ENCODE peak calls at places on chromosomes 13 and 19, in ten cellular contexts. I, H, L, Z, V, P, K, A, Q and O are unnamed samples.
A peak's percentile ranks its signal among the peaks of the same experiment; 100 is the strongest.

GRCh38 chr13:44219808-44220544 is 153.6 kb upstream of the SERP2 start:
- DNase-seq in Z (no peak), H (peak; percentile 61), P (no peak), I (no peak), V (no peak), K (no peak), A (no peak), Q (no peak), L (no peak), O (no peak)

GRCh38 chr19:1811942-1812425 is at the start of gene ATP8B3:
- DNase-seq in I (no peak), Z (no peak), L (no peak), K (no peak), H (no peak), Q (peak; percentile 32), A (no peak), V (no peak), P (no peak), O (no peak)

GRCh38 chr19:56964526-56964925 is 124.0 kb upstream of the PEG3 start:
- DNase-seq in A (no peak), L (no peak), V (no peak), P (no peak), I (no peak), H (no peak), Z (no peak), Q (no peak), K (no peak), O (no peak)

GRCh38 chr13:57017357-57017756 is 123.4 kb upstream of the PRR20A start:
- DNase-seq in Z (no peak), Q (no peak), P (no peak), A (no peak), K (no peak), H (no peak), V (no peak), L (no peak), I (no peak), O (no peak)

GRCh38 chr19:4851551-4852290 is 15.7 kb downstream of the PLIN3 start:
- DNase-seq in Q (peak; percentile 70), I (peak; percentile 80), A (no peak), L (no peak), H (peak; percentile 91), K (peak; percentile 68), Z (peak; percentile 79), V (peak; percentile 87), P (peak; percentile 51), O (peak; percentile 45)

GRCh38 chr13:94549241-94550029 is 46.5 kb downstream of the TGDS start:
- DNase-seq in V (peak; percentile 94), I (peak; percentile 92), A (peak; percentile 97), Q (peak; percentile 92), H (peak; percentile 96), L (peak; percentile 67), Z (peak; percentile 91), K (peak; percentile 98), P (peak; percentile 85), O (peak; percentile 29)

GRCh38 chr13:45196622-45197021 is 4.2 kb downstream of the KCTD4 start:
- DNase-seq in P (no peak), K (no peak), A (no peak), I (no peak), L (no peak), Z (no peak), Q (no peak), H (no peak), V (no peak), O (no peak)

GRCh38 chr13:59303433-59303832 is 860.3 kb downstream of the DIAPH3 start:
- DNase-seq in P (no peak), A (no peak), Q (no peak), I (no peak), V (no peak), H (no peak), L (no peak), Z (no peak), K (no peak), O (no peak)

GRCh38 chr13:111852701-111853100 is 214.2 kb upstream of the SOX1 start:
- DNase-seq in K (no peak), Z (no peak), L (no peak), H (no peak), V (no peak), I (no peak), Q (no peak), P (peak; percentile 64), A (no peak), O (no peak)

GRCh38 chr13:33496336-33496735 is 210.8 kb upstream of the STARD13 start:
- DNase-seq in H (no peak), Q (no peak), V (no peak), K (no peak), Z (no peak), P (no peak), A (no peak), L (no peak), I (no peak), O (no peak)

GRCh38 chr13:49367640-49368431 is 76.0 kb downstream of the CAB39L start:
- DNase-seq in H (no peak), A (no peak), L (no peak), P (no peak), I (no peak), Q (no peak), K (no peak), Z (no peak), V (no peak), O (no peak)

GRCh38 chr19:47487551-47488515 is 3.8 kb upstream of the KPTN start:
- DNase-seq in L (no peak), P (no peak), Q (no peak), H (peak; percentile 38), A (no peak), I (no peak), Z (no peak), K (peak; percentile 37), V (no peak), O (no peak)

GRCh38 chr19:50663280-50663790 is 14.1 kb downstream of the C19orf81 start:
- DNase-seq in L (no peak), Q (no peak), P (no peak), H (no peak), V (no peak), I (no peak), A (no peak), Z (no peak), K (no peak), O (no peak)

GRCh38 chr13:113138792-113139551 is 16.4 kb downstream of the F10 start:
- DNase-seq in Q (no peak), K (no peak), L (no peak), Z (no peak), P (no peak), A (no peak), H (no peak), V (no peak), I (no peak), O (no peak)

GRCh38 chr19:55082023-55082851 is 6.6 kb downstream of the EPS8L1 start:
- DNase-seq in I (peak; percentile 60), K (no peak), V (no peak), P (no peak), H (peak; percentile 74), A (no peak), Q (no peak), L (no peak), Z (peak; percentile 52), O (no peak)

GRCh38 chr13:26589754-26590153 is 32.3 kb downstream of the WASF3 start:
- DNase-seq in Q (no peak), K (peak; percentile 52), Z (no peak), V (no peak), H (peak; percentile 50), I (no peak), A (no peak), L (no peak), P (no peak), O (no peak)

GRCh38 chr19:6412111-6412999 is 12.3 kb downstream of the KHSRP start:
- DNase-seq in P (no peak), H (peak; percentile 69), L (no peak), K (peak; percentile 58), I (peak; percentile 62), Z (peak; percentile 47), Q (peak; percentile 17), V (no peak), A (no peak), O (no peak)

GRCh38 chr19:21328402-21328801 is 808 bp downstream of the ZNF708 start:
- DNase-seq in L (no peak), H (no peak), K (peak; percentile 33), Q (no peak), V (no peak), A (no peak), P (no peak), I (no peak), Z (no peak), O (no peak)

GRCh38 chr13:93145199-93145598 is 81.4 kb upstream of the GPC6 start:
- DNase-seq in A (no peak), K (no peak), V (no peak), Z (no peak), I (no peak), Q (no peak), L (no peak), H (no peak), P (no peak), O (no peak)

GRCh38 chr13:113448885-113449692 is 4.2 kb downstream of the ADPRHL1 start:
- DNase-seq in Q (no peak), A (no peak), H (no peak), I (peak; percentile 76), L (no peak), K (peak; percentile 94), P (no peak), V (no peak), Z (peak; percentile 62), O (no peak)

GRCh38 chr19:52527954-52528326 is 472 bp downstream of the ZNF808 start:
- DNase-seq in V (no peak), A (no peak), Q (no peak), I (peak; percentile 24), K (no peak), Z (no peak), L (no peak), H (peak; percentile 62), P (no peak), O (no peak)

GRCh38 chr13:101572456-101572855 is 120.0 kb downstream of the ITGBL1 start:
- DNase-seq in Q (no peak), I (no peak), A (no peak), H (no peak), P (no peak), K (no peak), V (no peak), L (no peak), Z (no peak), O (no peak)

GRCh38 chr13:40787062-40787461 is 2.3 kb upstream of the SLC25A15 start:
- DNase-seq in Q (no peak), Z (no peak), I (no peak), V (no peak), P (no peak), A (no peak), H (no peak), K (no peak), L (no peak), O (no peak)

GRCh38 chr19:56092685-56093631 is 28.1 kb downstream of the ZNF787 start:
- DNase-seq in H (no peak), P (no peak), Q (no peak), V (no peak), K (no peak), Z (no peak), I (no peak), A (no peak), L (no peak), O (no peak)

GRCh38 chr13:99614465-99614885 is 113.2 kb downstream of the TM9SF2 start:
- DNase-seq in Q (peak; percentile 28), I (peak; percentile 56), P (no peak), A (no peak), H (no peak), Z (peak; percentile 11), L (no peak), K (peak; percentile 47), V (no peak), O (no peak)

GRCh38 chr19:29001006-29001921 is 211.7 kb downstream of the UQCRFS1 start:
- DNase-seq in P (no peak), I (no peak), H (no peak), Z (no peak), A (no peak), L (no peak), Q (no peak), K (no peak), V (no peak), O (no peak)

GRCh38 chr13:113655358-113656014 is 2.5 kb downstream of the ATP4B start:
- DNase-seq in K (no peak), A (no peak), I (peak; percentile 16), L (no peak), Q (no peak), V (peak; percentile 45), H (peak; percentile 2), P (no peak), Z (no peak), O (no peak)

GRCh38 chr13:51844862-51845573 is at the start of gene TMEM272:
- DNase-seq in I (peak; percentile 63), A (no peak), Z (peak; percentile 51), L (peak; percentile 28), P (no peak), H (peak; percentile 76), Q (peak; percentile 29), K (peak; percentile 90), V (no peak), O (peak; percentile 25)